ENCODE peak calls at places on chromosomes 6 and 20, in eight cellular contexts. I is tibial artery, V is fibroblast of mammary gland, A is neural progenitor cell, H is nephron progenitor cell, F is NCI-H1930, Y is NCI-H774, T is Calu3. K is an unnamed sample.

GRCh38 chr6:154578004-154578559 is 67.6 kb upstream of the CNKSR3 start:
- DNase-seq in I (no peak), V (no peak), A (no peak), H (no peak), F (no peak), Y (no peak), T (no peak), K (no peak)

GRCh38 chr20:24952376-24953203 is 3.5 kb downstream of the CST7 start:
- DNase-seq in I (no peak), V (no peak), A (no peak), H (no peak), F (no peak), Y (no peak), T (no peak), K (no peak)

GRCh38 chr6:150666071-150666470 is 66.4 kb downstream of the PLEKHG1 start:
- DNase-seq in I (peak), V (no peak), A (no peak), H (no peak), F (no peak), Y (no peak), T (no peak), K (no peak)

GRCh38 chr6:166523782-166524569 is 62.5 kb downstream of the RAMACL start:
- DNase-seq in I (no peak), V (no peak), A (no peak), H (no peak), F (no peak), Y (no peak), T (no peak), K (no peak)

GRCh38 chr6:8238772-8239683 is 136.7 kb upstream of the EEF1E1 start:
- DNase-seq in I (no peak), V (no peak), A (peak), H (peak), F (no peak), Y (no peak), T (no peak), K (no peak)

GRCh38 chr6:14763139-14763538 is 482.7 kb upstream of the JARID2 start:
- DNase-seq in I (no peak), V (peak), A (no peak), H (no peak), F (no peak), Y (no peak), T (no peak), K (no peak)

GRCh38 chr20:55142932-55143331 is 667.5 kb downstream of the DOK5 start:
- DNase-seq in I (no peak), V (no peak), A (no peak), H (no peak), F (no peak), Y (no peak), T (no peak), K (no peak)

GRCh38 chr20:11375966-11376365 is 541.7 kb upstream of the BTBD3 start:
- DNase-seq in I (no peak), V (no peak), A (no peak), H (no peak), F (no peak), Y (no peak), T (no peak), K (no peak)

GRCh38 chr6:17851001-17851719 is 136.3 kb downstream of the KIF13A start:
- DNase-seq in I (no peak), V (peak), A (no peak), H (no peak), F (no peak), Y (no peak), T (no peak), K (no peak)

GRCh38 chr6:123091091-123091895 is 95.3 kb downstream of the CLVS2 start:
- DNase-seq in I (no peak), V (peak), A (no peak), H (no peak), F (no peak), Y (peak), T (peak), K (no peak)

GRCh38 chr6:158799051-158799792 is 19.9 kb downstream of the EZR start:
- DNase-seq in I (no peak), V (peak), A (no peak), H (no peak), F (no peak), Y (peak), T (peak), K (no peak)

GRCh38 chr6:52537001-52537753 is 39.7 kb downstream of the TRAM2 start:
- DNase-seq in I (no peak), V (peak), A (no peak), H (no peak), F (no peak), Y (no peak), T (no peak), K (no peak)